ENCODE peak calls at places on chromosome 2, in five cellular contexts. One of them, this sample, is unnamed.

GRCh38 chr2:88751770-88752169 is 60.3 kb downstream of the RPIA start:
- DNase-seq in AG09319: no peak
- DNase-seq in HepG2: no peak
- DNase-seq in thoracic aorta: no peak
- DNase-seq in adrenal gland: no peak
- DNase-seq in this sample: no peak

GRCh38 chr2:3355951-3356569 is 21.6 kb downstream of the EIPR1 start:
- DNase-seq in AG09319: no peak
- DNase-seq in adrenal gland: no peak
- DNase-seq in HepG2: no peak
- DNase-seq in thoracic aorta: no peak
- DNase-seq in this sample: no peak

GRCh38 chr2:73994544-73994831 is 9.8 kb downstream of the TET3 start:
- DNase-seq in adrenal gland: no peak
- DNase-seq in HepG2: no peak
- DNase-seq in AG09319: no peak
- DNase-seq in thoracic aorta: no peak
- DNase-seq in this sample: no peak

GRCh38 chr2:121626777-121627524 is 22.3 kb downstream of the CLASP1 start:
- DNase-seq in HepG2: no peak
- DNase-seq in AG09319: no peak
- DNase-seq in thoracic aorta: no peak
- DNase-seq in adrenal gland: peak; percentile 79
- DNase-seq in this sample: no peak

GRCh38 chr2:27049422-27050280 is 1.8 kb upstream of the AGBL5 start:
- DNase-seq in adrenal gland: no peak
- DNase-seq in HepG2: no peak
- DNase-seq in thoracic aorta: no peak
- DNase-seq in AG09319: no peak
- DNase-seq in this sample: no peak

GRCh38 chr2:20593072-20594034 is 57.5 kb downstream of the HS1BP3 start:
- DNase-seq in HepG2: peak; percentile 100
- DNase-seq in thoracic aorta: no peak
- DNase-seq in adrenal gland: peak; percentile 93
- DNase-seq in AG09319: no peak
- DNase-seq in this sample: no peak

GRCh38 chr2:24110660-24111303 is 12.4 kb downstream of the PFN4 start:
- DNase-seq in thoracic aorta: no peak
- DNase-seq in adrenal gland: no peak
- DNase-seq in HepG2: no peak
- DNase-seq in AG09319: no peak
- DNase-seq in this sample: no peak

GRCh38 chr2:26326514-26326913 is 19.4 kb upstream of the SELENOI start:
- DNase-seq in adrenal gland: no peak
- DNase-seq in HepG2: no peak
- DNase-seq in AG09319: no peak
- DNase-seq in thoracic aorta: no peak
- DNase-seq in this sample: no peak

GRCh38 chr2:217489145-217489960 is 513.4 kb downstream of the TNS1 start:
- DNase-seq in adrenal gland: no peak
- DNase-seq in thoracic aorta: no peak
- DNase-seq in AG09319: peak; percentile 32
- DNase-seq in HepG2: no peak
- DNase-seq in this sample: no peak

GRCh38 chr2:95020275-95021014 is 5.1 kb upstream of the MAL start:
- DNase-seq in adrenal gland: no peak
- DNase-seq in HepG2: no peak
- DNase-seq in AG09319: no peak
- DNase-seq in thoracic aorta: no peak
- DNase-seq in this sample: no peak

GRCh38 chr2:71807969-71808451 is 339.7 kb downstream of the CYP26B1 start:
- DNase-seq in HepG2: no peak
- DNase-seq in adrenal gland: peak; percentile 34
- DNase-seq in thoracic aorta: no peak
- DNase-seq in AG09319: no peak
- DNase-seq in this sample: peak; percentile 59

GRCh38 chr2:99850076-99850710 is 292.2 kb downstream of the AFF3 start:
- DNase-seq in adrenal gland: no peak
- DNase-seq in AG09319: no peak
- DNase-seq in HepG2: no peak
- DNase-seq in thoracic aorta: no peak
- DNase-seq in this sample: no peak

GRCh38 chr2:33108483-33109443 is 162.0 kb downstream of the LTBP1 start:
- DNase-seq in AG09319: no peak
- DNase-seq in HepG2: no peak
- DNase-seq in adrenal gland: no peak
- DNase-seq in thoracic aorta: no peak
- DNase-seq in this sample: peak; percentile 33

GRCh38 chr2:1741851-1742250 is 2.5 kb downstream of the PXDN start:
- DNase-seq in AG09319: no peak
- DNase-seq in thoracic aorta: no peak
- DNase-seq in HepG2: no peak
- DNase-seq in adrenal gland: no peak
- DNase-seq in this sample: no peak

GRCh38 chr2:67259581-67260347 is 137.4 kb upstream of the ETAA1 start:
- DNase-seq in adrenal gland: no peak
- DNase-seq in HepG2: no peak
- DNase-seq in AG09319: peak; percentile 59
- DNase-seq in thoracic aorta: no peak
- DNase-seq in this sample: no peak

GRCh38 chr2:152415811-152416210 is 80.8 kb downstream of the FMNL2 start:
- DNase-seq in adrenal gland: no peak
- DNase-seq in thoracic aorta: no peak
- DNase-seq in HepG2: no peak
- DNase-seq in AG09319: no peak
- DNase-seq in this sample: no peak

GRCh38 chr2:176814740-176815367 is 397.7 kb upstream of the HNRNPA3 start:
- DNase-seq in AG09319: no peak
- DNase-seq in adrenal gland: no peak
- DNase-seq in thoracic aorta: no peak
- DNase-seq in HepG2: peak; percentile 10
- DNase-seq in this sample: peak; percentile 13

GRCh38 chr2:224722250-224722649 is 6.1 kb upstream of the CCDC195 start:
- DNase-seq in HepG2: no peak
- DNase-seq in AG09319: no peak
- DNase-seq in thoracic aorta: no peak
- DNase-seq in adrenal gland: no peak
- DNase-seq in this sample: peak; percentile 12

GRCh38 chr2:61257446-61257845 is 95.5 kb downstream of the C2orf74 start:
- DNase-seq in HepG2: no peak
- DNase-seq in adrenal gland: no peak
- DNase-seq in AG09319: no peak
- DNase-seq in thoracic aorta: no peak
- DNase-seq in this sample: no peak

GRCh38 chr2:119598576-119598975 is 54.3 kb downstream of the CFAP221 start:
- DNase-seq in thoracic aorta: no peak
- DNase-seq in adrenal gland: peak; percentile 24
- DNase-seq in HepG2: no peak
- DNase-seq in AG09319: no peak
- DNase-seq in this sample: peak; percentile 30

GRCh38 chr2:239157766-239158165 is 243.1 kb downstream of the HDAC4 start:
- DNase-seq in HepG2: no peak
- DNase-seq in adrenal gland: peak; percentile 19
- DNase-seq in thoracic aorta: no peak
- DNase-seq in AG09319: no peak
- DNase-seq in this sample: peak; percentile 33

GRCh38 chr2:96081042-96081441 is 35.3 kb downstream of the ADRA2B start:
- DNase-seq in HepG2: no peak
- DNase-seq in adrenal gland: no peak
- DNase-seq in AG09319: no peak
- DNase-seq in thoracic aorta: no peak
- DNase-seq in this sample: no peak

GRCh38 chr2:96083064-96083889 is 33.1 kb downstream of the ADRA2B start:
- DNase-seq in adrenal gland: peak; percentile 31
- DNase-seq in HepG2: no peak
- DNase-seq in AG09319: no peak
- DNase-seq in thoracic aorta: no peak
- DNase-seq in this sample: no peak

GRCh38 chr2:96085541-96086355 is 30.6 kb downstream of the ADRA2B start:
- DNase-seq in thoracic aorta: no peak
- DNase-seq in HepG2: no peak
- DNase-seq in AG09319: no peak
- DNase-seq in adrenal gland: no peak
- DNase-seq in this sample: no peak

GRCh38 chr2:96084006-96084857 is 32.1 kb downstream of the ADRA2B start:
- DNase-seq in AG09319: no peak
- DNase-seq in HepG2: no peak
- DNase-seq in thoracic aorta: no peak
- DNase-seq in adrenal gland: no peak
- DNase-seq in this sample: no peak

DNA sequence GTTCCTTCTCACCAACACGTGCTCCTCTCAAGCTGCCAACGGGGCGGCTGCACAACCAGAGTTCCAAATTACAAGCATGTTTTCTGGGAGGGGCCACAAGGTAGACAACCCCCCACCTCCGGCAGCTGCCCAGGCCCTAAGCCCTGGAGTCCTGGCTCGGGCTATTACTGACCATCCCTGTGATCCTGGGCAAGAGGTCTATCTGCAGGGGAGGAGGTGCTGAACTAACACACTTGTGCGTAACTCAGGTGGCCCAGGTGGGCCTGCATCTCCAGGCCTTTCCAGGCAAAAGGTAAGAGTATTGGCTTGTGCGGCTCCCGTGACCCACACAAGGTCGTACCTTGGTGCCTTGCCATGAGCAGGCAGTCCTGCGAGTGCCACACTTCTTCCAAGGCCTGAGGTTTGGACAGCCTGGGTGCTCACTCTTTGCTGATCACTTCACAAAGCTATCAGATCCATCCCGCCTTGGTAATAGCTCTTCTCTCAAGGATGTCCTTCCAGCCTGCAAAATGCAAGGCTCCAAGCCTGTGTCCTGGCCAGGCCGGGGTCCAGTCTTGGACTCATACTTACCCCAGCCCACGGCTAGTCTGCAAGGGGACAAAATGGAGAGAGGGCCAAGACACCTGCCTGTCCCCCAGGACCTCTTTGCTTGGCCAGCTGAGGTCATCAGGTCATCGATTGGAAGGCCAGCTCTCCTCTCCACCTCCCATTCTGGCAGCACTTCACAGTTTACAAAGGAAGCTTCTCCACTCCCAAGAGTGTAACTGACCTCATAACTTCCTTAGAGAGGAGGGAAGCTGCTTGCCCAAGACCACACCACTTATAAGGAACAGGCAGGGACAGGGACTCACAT is 33.9 kb downstream of the ADRA2B start:
- DNase-seq in thoracic aorta: no peak
- DNase-seq in adrenal gland: no peak
- DNase-seq in HepG2: no peak
- DNase-seq in AG09319: no peak
- DNase-seq in this sample: no peak
- TF ChIP-seq CTCF in thoracic aorta: no peak
- TF ChIP-seq CTCF in adrenal gland: no peak
- TF ChIP-seq CTCF in HepG2: no peak
- TF ChIP-seq CTCF in AG09319: no peak
- TF ChIP-seq CTCF in this sample: no peak

GRCh38 chr2:43400508-43400907 is 174.1 kb upstream of the ZFP36L2 start:
- DNase-seq in HepG2: no peak
- DNase-seq in thoracic aorta: no peak
- DNase-seq in adrenal gland: no peak
- DNase-seq in AG09319: no peak
- DNase-seq in this sample: no peak
- TF ChIP-seq CTCF in HepG2: no peak
- TF ChIP-seq CTCF in thoracic aorta: peak; percentile 33
- TF ChIP-seq CTCF in adrenal gland: peak; percentile 10
- TF ChIP-seq CTCF in AG09319: peak; percentile 17
- TF ChIP-seq CTCF in this sample: no peak

DNA sequence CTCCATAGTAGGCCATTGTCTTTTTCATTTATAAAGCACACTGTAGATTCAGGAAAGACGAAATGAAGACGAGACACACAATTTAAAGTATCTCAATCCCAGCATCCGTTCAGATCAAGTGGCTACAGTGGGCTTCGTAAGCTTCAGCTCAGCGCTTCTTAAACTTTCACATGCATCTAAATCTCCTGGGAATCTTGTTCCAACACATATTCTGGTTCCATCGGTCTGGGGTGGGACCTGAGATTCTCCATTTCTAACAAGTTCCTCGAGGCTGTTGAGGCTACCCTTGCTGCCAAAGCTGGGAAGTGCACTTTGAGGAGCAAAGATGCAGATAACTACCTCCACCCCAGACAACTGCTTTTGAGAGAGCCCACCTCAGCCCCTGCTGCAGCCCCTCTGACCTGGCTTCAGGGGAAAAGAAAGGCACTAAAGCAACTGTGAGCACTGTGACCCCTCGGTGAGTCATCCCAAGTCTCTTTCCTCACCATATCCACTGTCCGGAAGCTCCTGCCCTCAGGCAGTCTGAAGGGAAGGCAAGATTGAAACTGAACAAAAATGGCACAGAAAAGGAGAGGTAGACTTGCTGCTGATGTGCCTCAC is 201.1 kb upstream of the FBXO11 start:
- DNase-seq in HepG2: peak; percentile 39
- DNase-seq in adrenal gland: no peak
- DNase-seq in AG09319: peak; percentile 27
- DNase-seq in thoracic aorta: no peak
- DNase-seq in this sample: peak; percentile 81
- TF ChIP-seq CTCF in HepG2: no peak
- TF ChIP-seq CTCF in adrenal gland: no peak
- TF ChIP-seq CTCF in AG09319: peak; percentile 5
- TF ChIP-seq CTCF in thoracic aorta: no peak
- TF ChIP-seq CTCF in this sample: no peak

GRCh38 chr2:57549642-57550102 is 496.9 kb upstream of the VRK2 start:
- DNase-seq in HepG2: no peak
- DNase-seq in thoracic aorta: no peak
- DNase-seq in AG09319: no peak
- DNase-seq in adrenal gland: no peak
- DNase-seq in this sample: peak; percentile 53

GRCh38 chr2:57558312-57558711 is 488.3 kb upstream of the VRK2 start:
- DNase-seq in thoracic aorta: no peak
- DNase-seq in HepG2: no peak
- DNase-seq in adrenal gland: no peak
- DNase-seq in AG09319: no peak
- DNase-seq in this sample: no peak

GRCh38 chr2:57550912-57551311 is 495.7 kb upstream of the VRK2 start:
- DNase-seq in HepG2: no peak
- DNase-seq in AG09319: no peak
- DNase-seq in thoracic aorta: no peak
- DNase-seq in adrenal gland: no peak
- DNase-seq in this sample: no peak

GRCh38 chr2:57552885-57553284 is 493.7 kb upstream of the VRK2 start:
- DNase-seq in AG09319: no peak
- DNase-seq in thoracic aorta: no peak
- DNase-seq in adrenal gland: no peak
- DNase-seq in HepG2: no peak
- DNase-seq in this sample: no peak
- TF ChIP-seq CTCF in AG09319: no peak
- TF ChIP-seq CTCF in thoracic aorta: no peak
- TF ChIP-seq CTCF in adrenal gland: no peak
- TF ChIP-seq CTCF in HepG2: no peak
- TF ChIP-seq CTCF in this sample: no peak

DNA sequence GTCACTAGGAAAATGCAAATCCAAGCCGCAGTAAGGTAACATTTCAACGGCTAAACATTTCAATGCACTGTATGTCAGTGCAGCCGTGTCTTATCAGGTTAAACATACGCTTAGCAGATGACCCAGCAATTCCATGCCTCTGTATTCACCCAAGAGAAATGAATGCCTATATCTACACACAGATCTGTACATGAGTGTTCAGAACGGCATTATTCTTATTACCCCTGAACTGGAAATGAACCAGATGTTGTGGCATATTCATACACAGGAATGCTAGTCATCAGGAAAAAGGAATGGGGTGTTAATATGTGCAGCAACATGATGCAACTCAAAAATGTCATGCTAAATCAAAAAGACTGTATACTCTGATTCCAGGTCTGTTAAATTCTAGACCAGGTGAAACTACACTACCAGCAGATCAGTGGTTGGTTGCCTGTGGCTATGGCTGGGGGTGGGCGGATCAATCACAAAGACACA is 80.4 kb upstream of the RPL31 start:
- DNase-seq in thoracic aorta: no peak
- DNase-seq in HepG2: no peak
- DNase-seq in adrenal gland: no peak
- DNase-seq in AG09319: no peak
- DNase-seq in this sample: peak; percentile 67
- TF ChIP-seq CTCF in thoracic aorta: no peak
- TF ChIP-seq CTCF in HepG2: no peak
- TF ChIP-seq CTCF in adrenal gland: no peak
- TF ChIP-seq CTCF in AG09319: no peak
- TF ChIP-seq CTCF in this sample: no peak